ENCODE peak calls at places on chromosomes 5 and 9, in four cellular contexts. W is hepatocyte, S is HCT116, R is SK-N-SH. L is an unnamed sample. For H3K79me2, H3K9me3 and H4K20me1, the result is how much of the 10 kb centered on the place peaks cover.

GRCh38 chr9:124180557-124180956 is 77.2 kb upstream of the NEK6 start:
- DNase-seq in W (peak), S (no peak), R (peak), L (no peak)

GRCh38 chr5:148011407-148012124 is 52.2 kb upstream of the SPINK5 start:
- DNase-seq in W (peak), S (peak), R (no peak), L (peak)

GRCh38 chr9:134054891-134055811 is 12.7 kb downstream of the BRD3 start:
- DNase-seq in W (no peak), S (no peak), R (no peak), L (no peak)

GRCh38 chr9:37925786-37926736 is 22.1 kb upstream of the SLC25A51 start:
- DNase-seq in W (no peak), S (no peak), R (no peak), L (no peak)

GRCh38 chr9:89878687-89879086 is 273.9 kb downstream of the GADD45G start:
- DNase-seq in W (peak), S (no peak), R (peak), L (no peak)

GRCh38 chr9:122201641-122202040 is 27.1 kb downstream of the LHX6 start:
- DNase-seq in W (no peak), S (no peak), R (no peak), L (no peak)

GRCh38 chr9:14746655-14747054 is 24.1 kb upstream of the CER1 start:
- DNase-seq in W (no peak), S (no peak), R (no peak), L (no peak)

GRCh38 chr5:139193928-139194327 is 4.2 kb downstream of the SIL1 start:
- DNase-seq in W (no peak), S (no peak), R (no peak), L (no peak)

GRCh38 chr9:86519216-86519615 is 165.0 kb upstream of the TUT7 start:
- DNase-seq in W (no peak), S (no peak), R (no peak), L (no peak)

GRCh38 chr9:137786511-137786920 is 91.1 kb upstream of the CACNA1B start:
- DNase-seq in W (no peak), S (no peak), R (no peak), L (no peak)

GRCh38 chr5:58235279-58235678 is 224.6 kb downstream of the PLK2 start:
- DNase-seq in W (peak), S (no peak), R (no peak), L (no peak)

GRCh38 chr9:123111977-123112869 is 78.8 kb downstream of the GPR21 start:
- DNase-seq in W (no peak), S (no peak), R (no peak), L (no peak)

GRCh38 chr9:9215050-9215449 is 1397.8 kb downstream of the PTPRD start:
- DNase-seq in W (peak), S (no peak), R (no peak), L (no peak)

GRCh38 chr5:1946122-1946677 is 63.5 kb upstream of the IRX4 start:
- DNase-seq in W (no peak), S (no peak), R (no peak), L (no peak)

GRCh38 chr5:39214912-39215709 is 4.3 kb downstream of the FYB1 start:
- DNase-seq in W (no peak), S (no peak), R (no peak), L (no peak)

GRCh38 chr5:67253911-67254310 is 57.3 kb upstream of the CD180 start:
- DNase-seq in W (no peak), S (no peak), R (no peak), L (no peak)

GRCh38 chr5:55331321-55331720 is 23.5 kb downstream of the MTREX start:
- DNase-seq in W (no peak), S (no peak), R (no peak), L (no peak)
- H3K79me2 ChIP-seq in W (under half), S (half or more), R (under half), L (under half)

DNA sequence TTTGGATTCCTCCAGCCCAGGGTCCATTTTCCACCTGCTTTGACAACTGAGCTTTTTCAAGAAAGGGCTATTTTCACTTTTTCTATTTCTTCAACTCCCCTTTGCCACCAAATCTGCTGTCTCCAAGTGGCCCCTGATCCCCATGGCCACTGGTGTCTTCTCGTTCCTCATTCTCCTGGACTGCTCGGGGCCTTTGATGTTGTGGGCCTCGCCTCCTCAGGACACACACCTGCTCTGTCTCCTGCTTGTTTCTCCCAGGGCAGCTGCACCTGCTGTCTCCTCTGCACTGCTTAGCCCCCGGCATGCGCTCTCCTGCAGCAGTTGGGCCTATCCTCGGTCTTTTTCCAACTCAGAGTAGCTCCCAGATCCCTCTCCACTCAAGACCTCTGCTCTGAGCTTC is 16.3 kb upstream of the NANS start:
- DNase-seq in W (no peak), S (no peak), R (no peak), L (no peak)
- H3K9me3 ChIP-seq in W (under half), S (under half), R (under half), L (under half)

DNA sequence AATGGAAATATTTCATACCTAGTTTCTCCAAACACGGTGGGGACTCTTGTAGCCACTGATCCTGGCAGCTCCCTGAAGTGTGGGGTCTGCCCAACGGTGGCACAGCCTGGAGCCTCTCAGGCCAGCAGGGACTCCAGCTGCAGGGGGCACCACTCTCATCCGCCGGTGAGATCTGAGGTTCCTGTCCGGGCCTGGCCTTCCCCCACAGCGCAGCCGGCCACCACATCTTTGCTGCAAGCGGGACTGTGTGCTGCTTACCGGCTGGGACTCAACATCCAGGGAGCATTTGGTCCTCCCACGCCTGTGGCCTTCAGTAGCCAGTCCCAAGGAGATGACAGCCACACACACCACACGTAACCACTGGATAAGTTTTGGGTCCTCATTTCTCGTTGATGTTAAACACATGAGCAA is 7.7 kb upstream of the NKX2-5 start:
- DNase-seq in W (no peak), S (no peak), R (peak), L (no peak)
- H4K20me1 ChIP-seq in W (under half), S (under half), R (under half), L (under half)

DNA sequence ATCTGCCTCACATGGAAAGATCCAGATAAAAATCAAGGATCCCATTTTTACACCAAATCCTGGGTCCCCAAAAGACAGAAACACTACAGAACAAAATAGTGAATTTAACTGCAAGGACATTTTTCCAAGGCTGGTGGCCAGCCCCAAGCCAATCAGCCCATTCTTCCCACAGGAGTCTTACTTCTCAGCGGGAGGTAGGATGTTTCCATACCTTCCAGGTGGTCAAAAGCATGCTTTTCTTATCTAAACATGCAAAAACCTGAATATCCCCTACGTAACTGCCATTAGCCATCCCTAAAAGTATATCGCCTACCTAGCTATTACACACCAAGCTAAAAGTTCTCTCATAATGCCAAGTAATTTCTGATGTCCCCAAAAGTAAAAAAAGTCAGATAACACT is 20.6 kb downstream of the TMEM161B start:
- DNase-seq in W (no peak), S (no peak), R (no peak), L (no peak)
- H3K79me2 ChIP-seq in W (half or more), S (half or more), R (half or more), L (half or more)

GRCh38 chr5:144567416-144567770 is 396.7 kb downstream of the KCTD16 start:
- DNase-seq in W (no peak), S (no peak), R (no peak), L (no peak)
- H3K9me3 ChIP-seq in W (under half), S (under half), R (under half), L (under half)

GRCh38 chr5:157533011-157533481 is 42.5 kb downstream of the ADAM19 start:
- DNase-seq in W (no peak), S (no peak), R (no peak), L (no peak)
- H4K20me1 ChIP-seq in W (under half), S (under half), R (under half), L (under half)

GRCh38 chr5:76475358-76475757 is 72.3 kb downstream of the IQGAP2 start:
- DNase-seq in W (no peak), S (no peak), R (no peak), L (no peak)

GRCh38 chr5:76475936-76476335 is 72.9 kb downstream of the IQGAP2 start:
- DNase-seq in W (peak), S (no peak), R (no peak), L (no peak)

GRCh38 chr5:76472338-76473336 is 69.6 kb downstream of the IQGAP2 start:
- DNase-seq in W (no peak), S (no peak), R (no peak), L (no peak)

GRCh38 chr5:76473676-76474075 is 70.6 kb downstream of the IQGAP2 start:
- DNase-seq in W (no peak), S (no peak), R (no peak), L (no peak)

GRCh38 chr5:76474377-76474776 is 71.3 kb downstream of the IQGAP2 start:
- DNase-seq in W (no peak), S (no peak), R (no peak), L (no peak)
- H3K79me2 ChIP-seq in W (under half), S (under half), R (under half), L (under half)